ENCODE peak calls at places on chromosomes 6 and 20, in seven cellular contexts. Q, Z, S, K, M, X and D are unnamed samples.

GRCh38 chr6:86937219-86938079 is at the start of gene HTR1E:
- DNase-seq in S (no peak), M (no peak), X (peak; percentile 81), K (no peak), Q (peak; percentile 71), Z (peak; percentile 73), D (no peak)

GRCh38 chr6:54428437-54428836 is 120.2 kb downstream of the TINAG start:
- DNase-seq in Z (no peak), X (no peak), M (no peak), Q (no peak), S (no peak), K (no peak), D (no peak)

GRCh38 chr6:144289006-144289405 is 3.9 kb downstream of the UTRN start:
- DNase-seq in M (no peak), Q (no peak), X (no peak), Z (no peak), K (no peak), S (no peak), D (no peak)

GRCh38 chr6:33604941-33605854 is 15.9 kb upstream of the ITPR3 start:
- DNase-seq in X (no peak), K (no peak), Z (no peak), M (peak; percentile 64), Q (no peak), S (no peak), D (no peak)

GRCh38 chr20:24589381-24589780 is 120.0 kb downstream of the SYNDIG1 start:
- DNase-seq in M (no peak), Q (no peak), S (no peak), K (no peak), Z (no peak), X (no peak), D (no peak)

GRCh38 chr6:75285156-75285639 is 606 bp upstream of the TMEM30A start:
- DNase-seq in Z (no peak), M (no peak), K (no peak), X (no peak), S (no peak), Q (no peak), D (no peak)

GRCh38 chr20:22836877-22837276 is 198.2 kb upstream of the SSTR4 start:
- DNase-seq in S (no peak), Z (no peak), X (peak; percentile 15), K (no peak), Q (no peak), M (no peak), D (no peak)

GRCh38 chr6:170224694-170225660 is 65.9 kb downstream of the DLL1 start:
- DNase-seq in K (no peak), Z (no peak), X (peak; percentile 70), Q (no peak), M (peak; percentile 26), S (no peak), D (peak; percentile 33)

GRCh38 chr6:146028250-146028789 is 542 bp upstream of the GRM1 start:
- DNase-seq in S (peak; percentile 15), Q (peak; percentile 80), Z (peak; percentile 77), X (peak; percentile 87), M (peak; percentile 6), K (no peak), D (peak; percentile 84)

GRCh38 chr6:72022830-72023229 is 136.5 kb downstream of the RIMS1 start:
- DNase-seq in Z (no peak), K (no peak), S (no peak), Q (no peak), X (no peak), M (no peak), D (no peak)

GRCh38 chr6:71496018-71496800 is 207.6 kb downstream of the OGFRL1 start:
- DNase-seq in S (no peak), M (no peak), Z (no peak), Q (no peak), K (peak; percentile 78), X (no peak), D (peak; percentile 22)

GRCh38 chr6:159788757-159789376 is 535 bp downstream of the TCP1 start:
- DNase-seq in X (peak; percentile 79), Q (peak; percentile 89), K (peak; percentile 67), M (peak; percentile 62), Z (no peak), S (no peak), D (peak; percentile 69)

GRCh38 chr6:116557863-116558262 is 4.3 kb downstream of the CALHM4 start:
- DNase-seq in K (no peak), Q (no peak), S (no peak), M (peak; percentile 25), Z (no peak), X (peak; percentile 62), D (peak; percentile 21)

GRCh38 chr6:79031821-79032590 is 46.0 kb downstream of the PHIP start:
- DNase-seq in X (no peak), K (no peak), Q (no peak), S (no peak), M (no peak), Z (no peak), D (no peak)

GRCh38 chr6:61867635-61868034 is 418.4 kb downstream of the KHDRBS2 start:
- DNase-seq in K (no peak), Q (no peak), X (no peak), S (no peak), Z (no peak), M (no peak), D (peak; percentile 33)

GRCh38 chr6:146498309-146498708 is 45.3 kb upstream of the RAB32 start:
- DNase-seq in S (no peak), Q (no peak), X (no peak), Z (no peak), K (no peak), M (no peak), D (no peak)

GRCh38 chr6:151632415-151632987 is 138.7 kb downstream of the CCDC170 start:
- DNase-seq in X (no peak), Q (no peak), Z (no peak), S (no peak), K (no peak), M (no peak), D (no peak)

GRCh38 chr6:154606457-154606856 is 96.0 kb upstream of the CNKSR3 start:
- DNase-seq in M (no peak), K (no peak), Q (no peak), Z (no peak), X (no peak), S (peak; percentile 39), D (no peak)

DNA sequence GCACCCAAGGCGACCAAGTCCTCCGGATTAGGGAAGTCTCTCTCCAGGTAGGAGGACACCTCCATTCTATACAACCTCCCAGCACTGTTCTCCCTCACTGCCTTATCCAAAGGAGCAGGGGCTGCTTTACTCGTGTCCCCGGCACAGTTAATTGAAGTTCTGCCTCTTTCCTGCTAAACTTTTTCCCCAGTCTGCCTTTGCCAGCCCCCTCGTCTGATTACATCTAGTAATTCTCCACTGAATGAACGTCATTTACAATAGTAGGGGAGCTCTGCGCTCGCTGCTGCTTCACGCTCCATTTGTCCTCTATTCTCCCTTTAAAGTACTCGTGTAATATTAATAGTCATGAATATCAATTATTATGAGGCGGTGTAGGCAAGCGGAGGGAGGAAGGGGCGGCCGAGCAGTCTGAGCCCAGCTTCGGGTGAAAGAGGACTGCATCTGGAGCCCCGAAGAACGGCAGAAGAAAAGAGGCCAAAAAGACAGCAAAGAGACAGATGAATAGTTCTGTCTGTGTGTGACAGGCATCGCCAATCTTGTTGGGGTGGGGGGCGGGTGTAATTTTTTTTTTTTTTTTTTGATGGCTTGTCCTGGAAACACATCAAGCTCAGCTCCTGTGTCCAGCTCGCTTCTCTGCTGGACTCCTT is 2.9 kb downstream of the TFAP2B start:
- DNase-seq in K (no peak), S (no peak), Z (no peak), Q (peak; percentile 38), M (no peak), X (no peak), D (no peak)
- H3K4me1 ChIP-seq in K (no peaks in the 10 kb centered on the region), S (no peaks in the 10 kb centered on the region), Z (peaks cover 11% of the 10 kb centered on the region), Q (no peaks in the 10 kb centered on the region), M (no peaks in the 10 kb centered on the region), X (peaks cover 4% of the 10 kb centered on the region), D (no peaks in the 10 kb centered on the region)

DNA sequence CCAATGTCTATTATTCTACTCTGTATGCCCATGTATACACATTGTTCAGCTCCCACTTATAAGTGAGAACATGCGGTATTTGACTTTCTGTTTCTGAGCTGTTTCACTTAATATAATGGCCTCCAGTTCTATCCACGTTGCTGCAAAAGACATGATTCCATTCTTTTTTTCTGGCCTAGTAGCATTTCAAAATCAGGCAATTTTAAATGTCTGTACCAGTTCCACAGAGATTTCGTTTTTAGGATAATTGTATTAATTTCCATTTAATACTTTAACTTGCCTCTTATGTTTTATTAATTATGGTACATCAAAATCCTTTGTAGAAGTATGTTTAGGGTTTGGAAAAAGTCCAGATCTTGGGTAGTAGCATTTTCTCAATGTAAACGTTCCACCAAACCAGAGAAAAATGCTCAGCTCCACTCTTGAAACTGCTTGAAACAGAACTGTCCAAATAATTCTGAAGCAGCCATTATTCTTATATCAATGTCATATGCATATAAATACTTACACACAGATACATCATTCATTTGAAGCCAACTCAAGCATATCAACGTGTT is 42.6 kb upstream of the PLEKHG1 start:
- DNase-seq in Z (no peak), Q (no peak), X (no peak), S (no peak), M (no peak), K (no peak), D (no peak)
- H3K27ac ChIP-seq in Z (no peak overlapping the region), Q (no peak overlapping the region), X (no peak overlapping the region), S (no peak overlapping the region), M (no peak overlapping the region), K (no peak overlapping the region), D (no peak overlapping the region)

DNA sequence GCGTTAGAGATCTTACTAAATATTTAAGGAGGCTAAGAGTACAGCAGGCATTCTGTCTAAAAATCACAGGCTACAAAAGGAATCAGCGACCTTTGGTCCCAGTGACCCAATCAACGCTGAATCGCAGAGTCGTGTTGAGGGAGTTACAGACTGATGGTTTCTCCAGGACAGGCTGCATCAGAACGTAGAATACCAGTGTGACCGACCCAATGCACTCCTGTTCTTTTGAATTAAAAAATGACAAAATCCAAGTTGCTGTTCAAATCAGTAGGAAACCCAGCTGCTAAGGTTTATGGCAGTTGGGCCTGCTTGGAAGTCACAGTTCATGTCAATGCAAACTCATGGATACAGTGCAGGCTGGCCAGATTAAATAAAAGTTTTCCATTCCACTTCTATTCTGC is 155.8 kb upstream of the AFDN start:
- DNase-seq in Q (no peak), Z (no peak), S (no peak), X (no peak), M (peak; percentile 82), K (no peak), D (no peak)
- H3K9me3 ChIP-seq in Q (no peaks in the 10 kb centered on the region), Z (no peaks in the 10 kb centered on the region), S (no peaks in the 10 kb centered on the region), X (no peaks in the 10 kb centered on the region), M (no peaks in the 10 kb centered on the region), K (no peaks in the 10 kb centered on the region), D (no peaks in the 10 kb centered on the region)

GRCh38 chr6:89268776-89269175 is 46.3 kb downstream of the GABRR2 start:
- DNase-seq in Z (no peak), X (no peak), Q (no peak), K (no peak), M (no peak), S (no peak), D (no peak)
- H3K4me1 ChIP-seq in Z (no peaks in the 10 kb centered on the region), X (peaks cover 2% of the 10 kb centered on the region), Q (no peaks in the 10 kb centered on the region), K (peaks cover 23% of the 10 kb centered on the region), M (no peaks in the 10 kb centered on the region), S (no peaks in the 10 kb centered on the region), D (peaks cover 5% of the 10 kb centered on the region)